ENCODE peak calls at places on chromosomes 16 and 17, in eight cellular contexts. P is BE2C, T is pancreas, G is nephron progenitor cell, E is prostate gland, D is A549, N is GM12865, H is tibial artery. K is an unnamed sample.

GRCh38 chr17:82486186-82487084 is 27.9 kb downstream of the NARF start:
- DNase-seq in H (no peak), E (no peak), T (no peak), N (no peak), D (no peak), G (no peak), P (no peak), K (no peak)

GRCh38 chr17:32546031-32546444 is 59.2 kb downstream of the CDK5R1 start:
- DNase-seq in G (peak; percentile 14), N (no peak), P (no peak), D (no peak), H (no peak), E (no peak), T (no peak), K (no peak)

GRCh38 chr16:4686497-4687210 is 6.7 kb upstream of the NUDT16L1 start:
- DNase-seq in G (no peak), H (no peak), T (no peak), D (no peak), P (no peak), E (no peak), N (no peak), K (no peak)

GRCh38 chr17:47316316-47316715 is 7.4 kb upstream of the EFCAB13 start:
- DNase-seq in H (no peak), D (no peak), P (no peak), G (no peak), E (no peak), T (no peak), N (no peak), K (peak; percentile 49)

GRCh38 chr16:84007946-84008345 is 34.6 kb downstream of the SLC38A8 start:
- DNase-seq in N (no peak), T (no peak), E (no peak), P (no peak), D (no peak), H (no peak), G (no peak), K (no peak)

GRCh38 chr16:69532761-69533459 is 32.9 kb upstream of the NFAT5 start:
- DNase-seq in G (no peak), E (no peak), T (no peak), P (no peak), D (no peak), N (no peak), H (no peak), K (no peak)

GRCh38 chr16:63714876-63715275 is 1407.0 kb downstream of the CDH11 start:
- DNase-seq in T (no peak), N (no peak), G (no peak), P (no peak), H (no peak), E (peak; percentile 3), D (no peak), K (no peak)

GRCh38 chr17:69477204-69477899 is 62.9 kb downstream of the MAP2K6 start:
- DNase-seq in D (no peak), E (no peak), G (no peak), H (no peak), T (peak; percentile 53), P (no peak), N (no peak), K (no peak)

GRCh38 chr17:10646393-10646990 is 10.6 kb downstream of the MYH3 start:
- DNase-seq in G (peak; percentile 87), E (peak; percentile 60), T (peak; percentile 46), N (peak; percentile 79), D (peak; percentile 55), H (peak; percentile 69), P (peak; percentile 58), K (peak; percentile 67)

GRCh38 chr16:30893082-30893743 is 664 bp downstream of the BCL7C start:
- DNase-seq in D (no peak), T (peak; percentile 32), G (peak; percentile 35), P (no peak), H (no peak), E (no peak), N (peak; percentile 35), K (no peak)

GRCh38 chr16:84098939-84099338 is 17.8 kb downstream of the MBTPS1 start:
- DNase-seq in E (no peak), G (no peak), T (no peak), N (no peak), D (no peak), P (no peak), H (no peak), K (peak; percentile 38)

GRCh38 chr17:29212681-29213121 is 32.5 kb upstream of the MYO18A start:
- DNase-seq in D (no peak), G (no peak), T (no peak), H (no peak), E (no peak), N (no peak), P (no peak), K (no peak)

GRCh38 chr17:57665696-57666095 is 79.4 kb downstream of the CCDC182 start:
- DNase-seq in H (no peak), P (peak; percentile 49), E (no peak), T (no peak), G (no peak), N (no peak), D (no peak), K (no peak)

GRCh38 chr16:11411059-11411550 is 65.8 kb downstream of the RMI2 start:
- DNase-seq in D (no peak), N (no peak), E (no peak), T (no peak), H (no peak), P (peak; percentile 66), G (no peak), K (no peak)
- TF ChIP-seq CTCF in D (no peak), N (no peak), E (no peak), T (no peak), H (no peak), P (no peak), G (no peak), K (no peak)

DNA sequence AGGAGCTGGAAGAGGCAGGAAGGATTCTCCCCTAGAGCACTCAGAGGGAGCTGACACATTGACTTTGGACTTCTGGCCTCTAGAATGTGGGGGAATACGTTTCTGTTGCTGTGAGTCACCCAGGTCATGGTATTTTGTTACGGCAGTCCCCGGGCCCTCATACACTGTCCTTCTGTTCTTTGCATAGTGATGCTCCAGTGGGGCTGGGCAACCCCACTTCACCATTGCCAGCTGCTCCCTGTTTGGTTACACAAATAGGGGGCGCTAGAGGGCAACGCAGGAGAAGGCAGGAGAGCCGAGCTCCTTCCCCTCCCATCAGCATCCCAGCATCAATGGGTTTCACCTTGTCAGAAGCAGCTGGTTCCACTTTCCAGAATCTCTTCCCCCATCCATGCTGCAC is 257.7 kb upstream of the FOXF1 start:
- DNase-seq in P (peak; percentile 58), N (peak; percentile 9), E (no peak), H (no peak), T (no peak), G (peak; percentile 40), D (no peak), K (peak; percentile 18)
- TF ChIP-seq CTCF in P (peak; percentile 61), N (peak; percentile 31), E (no peak), H (no peak), T (no peak), G (peak; percentile 45), D (peak; percentile 31), K (peak; percentile 48)

DNA sequence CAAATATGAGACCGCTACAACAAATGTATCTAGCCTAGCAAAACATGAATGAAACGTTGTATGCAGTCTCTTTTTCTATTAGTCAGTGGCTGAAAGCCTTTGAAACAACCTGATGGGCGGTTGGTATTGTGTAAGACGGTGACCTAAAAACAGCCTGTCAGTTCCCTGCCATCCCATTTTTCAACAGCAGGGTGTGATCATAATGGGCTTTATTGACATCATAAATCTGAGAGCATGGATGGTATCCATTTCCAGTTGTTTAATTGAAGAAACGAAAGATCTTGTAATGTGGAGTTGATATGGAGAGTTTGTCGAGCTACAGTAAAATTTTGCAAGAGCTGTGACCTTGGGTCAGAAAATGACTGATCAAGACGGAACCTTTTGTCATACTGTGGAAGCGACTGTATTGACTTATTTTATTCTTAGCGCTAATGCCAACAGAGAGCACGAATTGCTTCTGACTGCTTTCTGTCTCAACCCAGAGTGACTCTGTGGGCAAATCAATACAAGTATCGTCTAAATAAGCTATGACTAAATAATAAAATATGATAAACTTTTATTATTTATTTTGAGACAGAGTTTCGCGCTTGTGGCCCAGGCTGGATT is 12.3 kb upstream of the MEIOB start:
- DNase-seq in P (peak; percentile 15), T (peak; percentile 20), H (no peak), N (no peak), D (peak; percentile 72), E (no peak), G (no peak), K (no peak)
- TF ChIP-seq CTCF in P (peak; percentile 52), T (no peak), H (no peak), N (no peak), D (no peak), E (no peak), G (peak; percentile 12), K (peak; percentile 3)

DNA sequence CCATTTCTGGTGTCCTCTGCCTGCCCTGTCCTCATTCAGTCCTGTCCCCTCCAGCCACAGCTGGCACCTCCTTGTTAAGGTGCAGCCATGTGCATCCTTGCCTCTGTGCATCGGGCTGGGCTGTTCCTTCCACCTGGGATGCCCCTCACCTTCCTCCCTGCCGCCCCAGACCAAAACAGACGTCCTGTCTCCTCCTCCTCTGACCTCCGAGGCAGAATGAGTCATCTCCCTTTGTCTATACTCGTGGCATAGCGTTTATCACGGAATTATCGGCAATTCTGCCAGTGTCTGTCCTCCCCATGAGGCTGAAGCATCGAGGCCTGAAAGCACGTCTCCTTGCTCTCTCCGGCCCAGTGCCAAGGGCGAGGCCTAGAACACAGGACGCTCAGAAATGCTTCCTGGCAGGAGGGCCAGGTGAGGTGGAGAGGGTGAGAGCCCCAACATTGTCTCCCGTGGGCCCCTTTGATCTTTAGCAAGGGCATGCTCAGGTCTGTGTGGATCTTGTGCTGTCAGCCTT is 4.6 kb downstream of the RAI1 start:
- DNase-seq in G (no peak), T (no peak), D (peak; percentile 67), E (peak; percentile 81), N (peak; percentile 53), P (peak; percentile 69), H (no peak), K (peak; percentile 67)
- TF ChIP-seq CTCF in G (no peak), T (no peak), D (no peak), E (no peak), N (no peak), P (no peak), H (no peak), K (no peak)

DNA sequence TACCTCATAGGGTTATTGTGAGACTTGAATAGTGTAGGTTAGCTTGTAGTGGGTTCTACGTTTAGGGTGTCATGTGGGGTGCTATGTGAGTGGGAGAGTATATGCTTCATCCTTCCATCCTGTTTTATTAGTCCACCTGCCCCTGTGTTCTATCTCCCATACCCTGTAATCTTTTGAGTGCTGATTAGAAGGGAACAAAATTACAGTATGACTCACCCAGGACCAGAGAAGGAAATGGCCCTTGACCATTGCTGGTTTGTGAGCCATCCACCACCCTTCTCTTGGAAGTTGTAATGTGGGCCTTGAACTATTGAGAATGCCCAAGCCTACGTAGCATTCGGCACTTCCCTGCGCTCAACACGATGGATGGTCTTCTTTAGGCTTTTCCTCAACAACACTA is 17.1 kb downstream of the SAP30BP start:
- DNase-seq in H (no peak), N (no peak), D (no peak), P (no peak), T (no peak), E (no peak), G (no peak), K (peak; percentile 39)
- TF ChIP-seq CTCF in H (no peak), N (no peak), D (no peak), P (no peak), T (no peak), E (no peak), G (no peak), K (no peak)

K was measured in astrocyte of the spinal cord.